ENCODE peak calls at places on chromosomes 7 and 10, in seven cellular contexts. B, P, Y, Q, H, E and M are unnamed samples.

GRCh38 chr10:22990443-22990842 is 62.6 kb downstream of the ARMC3 start:
- DNase-seq in B (no peak), P (no peak), Y (no peak), Q (no peak), H (no peak), E (no peak), M (no peak)

GRCh38 chr7:20744913-20745587 is 41.6 kb downstream of the SP8 start:
- DNase-seq in B (no peak), P (no peak), Y (no peak), Q (no peak), H (peak), E (no peak), M (no peak)

GRCh38 chr10:97737770-97738265 is 890 bp downstream of the ZFYVE27 start:
- DNase-seq in B (no peak), P (no peak), Y (no peak), Q (no peak), H (no peak), E (no peak), M (no peak)

GRCh38 chr10:13984647-13985155 is 346.0 kb downstream of the FRMD4A start:
- DNase-seq in B (no peak), P (no peak), Y (no peak), Q (no peak), H (no peak), E (peak), M (no peak)

GRCh38 chr7:44377134-44377463 is 51.7 kb upstream of the CAMK2B start:
- DNase-seq in B (no peak), P (no peak), Y (no peak), Q (no peak), H (no peak), E (no peak), M (no peak)

GRCh38 chr10:15433850-15434537 is 62.9 kb upstream of the FAM171A1 start:
- DNase-seq in B (no peak), P (no peak), Y (no peak), Q (peak), H (peak), E (peak), M (no peak)

GRCh38 chr7:33716581-33717477 is 188.5 kb upstream of the BMPER start:
- DNase-seq in B (no peak), P (no peak), Y (peak), Q (peak), H (no peak), E (peak), M (no peak)

GRCh38 chr7:55884321-55884720 is 2.9 kb upstream of the ZNF713 start:
- DNase-seq in B (no peak), P (no peak), Y (no peak), Q (no peak), H (no peak), E (no peak), M (no peak)

GRCh38 chr7:28662236-28662635 is 249.9 kb downstream of the CREB5 start:
- DNase-seq in B (no peak), P (no peak), Y (no peak), Q (no peak), H (no peak), E (no peak), M (no peak)

GRCh38 chr10:97542169-97543024 is 30.2 kb upstream of the ANKRD2 start:
- DNase-seq in B (no peak), P (peak), Y (peak), Q (no peak), H (no peak), E (peak), M (no peak)

GRCh38 chr7:23685770-23686169 is 5.8 kb downstream of the FAM221A start:
- DNase-seq in B (no peak), P (no peak), Y (no peak), Q (no peak), H (no peak), E (no peak), M (no peak)

GRCh38 chr7:27697861-27698430 is 35.3 kb upstream of the HIBADH start:
- DNase-seq in B (no peak), P (peak), Y (no peak), Q (no peak), H (no peak), E (no peak), M (peak)

GRCh38 chr10:43689955-43690771 is 41.5 kb upstream of the ZNF32 start:
- DNase-seq in B (peak), P (no peak), Y (peak), Q (peak), H (peak), E (peak), M (no peak)

GRCh38 chr7:111240371-111240770 is 149.4 kb downstream of the LRRN3 start:
- DNase-seq in B (no peak), P (no peak), Y (no peak), Q (peak), H (no peak), E (no peak), M (no peak)

GRCh38 chr7:2911466-2911865 is 67.4 kb upstream of the GNA12 start:
- DNase-seq in B (no peak), P (no peak), Y (no peak), Q (no peak), H (no peak), E (no peak), M (no peak)

GRCh38 chr10:56383806-56384205 is 22.7 kb upstream of the ZWINT start:
- DNase-seq in B (no peak), P (no peak), Y (no peak), Q (no peak), H (no peak), E (no peak), M (no peak)

GRCh38 chr10:75648186-75648761 is 216.8 kb downstream of the LRMDA start:
- DNase-seq in B (no peak), P (no peak), Y (no peak), Q (no peak), H (no peak), E (no peak), M (no peak)

GRCh38 chr7:43318188-43318587 is 205.7 kb downstream of the HECW1 start:
- DNase-seq in B (no peak), P (no peak), Y (no peak), Q (no peak), H (no peak), E (no peak), M (no peak)

GRCh38 chr10:123009105-123009805 is 449 bp downstream of the ACADSB start:
- DNase-seq in B (no peak), P (no peak), Y (no peak), Q (no peak), H (no peak), E (no peak), M (no peak)

GRCh38 chr10:33930079-33930478 is 595.6 kb upstream of the NRP1 start:
- DNase-seq in B (no peak), P (no peak), Y (no peak), Q (no peak), H (no peak), E (no peak), M (no peak)

GRCh38 chr10:125605167-125605566 is 77.8 kb downstream of the TEX36 start:
- DNase-seq in B (no peak), P (no peak), Y (no peak), Q (no peak), H (no peak), E (no peak), M (no peak)

GRCh38 chr7:88358534-88358838 is 51.8 kb upstream of the STEAP4 start:
- DNase-seq in B (no peak), P (no peak), Y (no peak), Q (no peak), H (no peak), E (no peak), M (no peak)

GRCh38 chr10:28367865-28368541 is 65.1 kb upstream of the MPP7 start:
- DNase-seq in B (peak), P (no peak), Y (no peak), Q (no peak), H (no peak), E (peak), M (no peak)

GRCh38 chr10:47282005-47282656 is 17.9 kb upstream of the GDF10 start:
- DNase-seq in B (no peak), P (no peak), Y (no peak), Q (no peak), H (no peak), E (no peak), M (no peak)

GRCh38 chr7:157355784-157356511 is 19.1 kb downstream of the DNAJB6 start:
- DNase-seq in B (no peak), P (no peak), Y (no peak), Q (no peak), H (no peak), E (no peak), M (no peak)

GRCh38 chr10:23157691-23158369 is 34.3 kb upstream of the PTF1A start:
- DNase-seq in B (no peak), P (no peak), Y (no peak), Q (peak), H (peak), E (peak), M (no peak)

GRCh38 chr10:52644678-52645434 is 127.7 kb downstream of the MBL2 start:
- DNase-seq in B (no peak), P (no peak), Y (no peak), Q (peak), H (peak), E (peak), M (no peak)

GRCh38 chr7:85185355-85186082 is 1.3 kb downstream of the SEMA3D start:
- DNase-seq in B (no peak), P (no peak), Y (no peak), Q (peak), H (peak), E (peak), M (no peak)

GRCh38 chr7:37046680-37047079 is 322.4 kb upstream of the AOAH start:
- DNase-seq in B (no peak), P (no peak), Y (no peak), Q (no peak), H (no peak), E (no peak), M (no peak)

GRCh38 chr10:84236807-84237198 is 4.5 kb downstream of the LRIT1 start:
- DNase-seq in B (no peak), P (no peak), Y (no peak), Q (no peak), H (no peak), E (no peak), M (no peak)